ENCODE peak calls at places on chromosomes 2 and 18, in five cellular contexts. H is HepG2, A is GM12878, V is H1, Y is K562. D is an unnamed sample.

GRCh38 chr2:217286833-217287232 is 427.0 kb upstream of the TNP1 start:
- DNase-seq in H (no peak), A (no peak), V (no peak), Y (no peak), D (no peak)

GRCh38 chr2:165877565-165878550 is 75.7 kb downstream of the TTC21B start:
- DNase-seq in H (no peak), A (peak), V (no peak), Y (no peak), D (no peak)

GRCh38 chr2:26356771-26357170 is 10.2 kb upstream of the ADGRF3 start:
- DNase-seq in H (no peak), A (no peak), V (no peak), Y (no peak), D (no peak)

GRCh38 chr2:99922664-99923063 is 219.7 kb downstream of the AFF3 start:
- DNase-seq in H (no peak), A (no peak), V (no peak), Y (no peak), D (no peak)

GRCh38 chr2:203743441-203743932 is 37.0 kb downstream of the CD28 start:
- DNase-seq in H (no peak), A (no peak), V (no peak), Y (no peak), D (no peak)

GRCh38 chr2:112993831-112994230 is 11.4 kb upstream of the IL36A start:
- DNase-seq in H (peak), A (no peak), V (no peak), Y (no peak), D (no peak)

GRCh38 chr2:18883626-18884456 is 294.5 kb upstream of the NT5C1B start:
- DNase-seq in H (peak), A (no peak), V (no peak), Y (no peak), D (no peak)

GRCh38 chr2:172339431-172340010 is 87.9 kb upstream of the ITGA6 start:
- DNase-seq in H (peak), A (no peak), V (no peak), Y (no peak), D (no peak)

GRCh38 chr2:183063083-183063482 is 15.5 kb upstream of the DUSP19 start:
- DNase-seq in H (no peak), A (no peak), V (no peak), Y (no peak), D (no peak)

GRCh38 chr2:28751956-28752607 is 452 bp downstream of the PPP1CB start:
- DNase-seq in H (no peak), A (no peak), V (peak), Y (peak), D (peak)

GRCh38 chr2:42859006-42859552 is 66.7 kb upstream of the HAAO start:
- DNase-seq in H (peak), A (peak), V (peak), Y (peak), D (peak)

GRCh38 chr2:157443795-157444642 is at the start of gene CYTIP:
- DNase-seq in H (no peak), A (peak), V (no peak), Y (no peak), D (no peak)

GRCh38 chr18:54561864-54562263 is 29.2 kb upstream of the DYNAP start:
- DNase-seq in H (no peak), A (no peak), V (no peak), Y (no peak), D (no peak)

GRCh38 chr2:63530880-63531279 is 57.4 kb downstream of the WDPCP start:
- DNase-seq in H (no peak), A (no peak), V (no peak), Y (no peak), D (no peak)

GRCh38 chr18:52869942-52870907 is 530.2 kb downstream of the DCC start:
- DNase-seq in H (no peak), A (no peak), V (peak), Y (no peak), D (peak)

GRCh38 chr2:199606193-199606780 is 148.5 kb upstream of the SATB2 start:
- DNase-seq in H (no peak), A (no peak), V (no peak), Y (peak), D (peak)

GRCh38 chr2:223062304-223062845 is 10.4 kb downstream of the KCNE4 start:
- DNase-seq in H (no peak), A (no peak), V (no peak), Y (no peak), D (no peak)

GRCh38 chr2:105697781-105698449 is 46.8 kb upstream of the NCK2 start:
- DNase-seq in H (peak), A (no peak), V (peak), Y (no peak), D (no peak)

GRCh38 chr2:54708584-54709340 is 14.7 kb upstream of the EML6 start:
- DNase-seq in H (no peak), A (no peak), V (peak), Y (no peak), D (no peak)

GRCh38 chr2:9328931-9329330 is 94.4 kb downstream of the ITGB1BP1 start:
- DNase-seq in H (no peak), A (no peak), V (no peak), Y (no peak), D (no peak)

GRCh38 chr2:88097891-88098557 is 29.8 kb downstream of the FABP1 start:
- DNase-seq in H (no peak), A (no peak), V (no peak), Y (no peak), D (no peak)

GRCh38 chr2:88098558-88098900 is 29.3 kb downstream of the FABP1 start:
- DNase-seq in H (no peak), A (no peak), V (no peak), Y (no peak), D (no peak)

GRCh38 chr2:88097192-88097591 is 29.6 kb downstream of the SMYD1 start:
- DNase-seq in H (no peak), A (no peak), V (no peak), Y (no peak), D (no peak)

GRCh38 chr2:88100489-88100858 is 27.4 kb downstream of the FABP1 start:
- DNase-seq in H (no peak), A (no peak), V (no peak), Y (no peak), D (no peak)

GRCh38 chr2:88099798-88100488 is 27.9 kb downstream of the FABP1 start:
- DNase-seq in H (no peak), A (no peak), V (peak), Y (peak), D (peak)
- TF ChIP-seq SIN3A in H (no peak), A (no peak), V (no peak), Y (no peak), D (no peak)

DNA sequence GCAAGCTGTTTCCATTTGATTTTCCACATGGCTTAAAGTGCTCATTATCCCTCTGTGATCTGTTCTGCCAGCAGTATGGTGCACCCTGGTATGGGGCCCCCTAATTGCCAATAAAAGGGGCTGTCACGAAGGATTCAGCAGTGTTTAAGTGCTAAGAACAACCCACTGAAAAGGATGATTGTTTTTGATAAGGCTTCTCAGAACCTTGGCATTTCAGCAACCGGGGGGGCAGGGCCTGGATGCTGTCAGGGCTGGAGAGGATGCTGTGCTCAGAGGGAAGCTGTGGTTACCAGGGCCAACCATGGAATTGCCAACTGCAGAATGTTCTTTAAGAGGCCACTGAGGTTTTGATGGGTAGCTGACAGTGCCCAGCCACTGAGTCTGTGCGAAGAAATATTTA is 117.8 kb downstream of the CTIF start:
- DNase-seq in H (no peak), A (no peak), V (no peak), Y (no peak), D (peak)
- TF ChIP-seq USF2 in H (no peak), A (no peak), V (no peak), Y (no peak), D (no peak)

GRCh38 chr2:170013802-170014551 is 164.0 kb upstream of the MYO3B start:
- DNase-seq in H (no peak), A (no peak), V (no peak), Y (peak), D (peak)
- TF ChIP-seq SIN3A in H (no peak), A (no peak), V (no peak), Y (no peak), D (no peak)

GRCh38 chr2:126639276-126639675 is 16.7 kb upstream of the GYPC start:
- DNase-seq in H (no peak), A (no peak), V (peak), Y (no peak), D (no peak)

GRCh38 chr2:126638781-126639180 is 17.2 kb upstream of the GYPC start:
- DNase-seq in H (no peak), A (no peak), V (peak), Y (no peak), D (no peak)

GRCh38 chr2:126637393-126637792 is 18.6 kb upstream of the GYPC start:
- DNase-seq in H (no peak), A (no peak), V (no peak), Y (no peak), D (no peak)

GRCh38 chr2:126635281-126635680 is 20.7 kb upstream of the GYPC start:
- DNase-seq in H (no peak), A (no peak), V (peak), Y (no peak), D (no peak)

GRCh38 chr2:126634273-126634861 is 21.6 kb upstream of the GYPC start:
- DNase-seq in H (no peak), A (no peak), V (peak), Y (peak), D (no peak)
- TF ChIP-seq USF2 in H (no peak), A (no peak), V (no peak), Y (no peak), D (no peak)

GRCh38 chr2:45653125-45653524 is 1.6 kb downstream of the PRKCE start:
- DNase-seq in H (no peak), A (no peak), V (no peak), Y (no peak), D (no peak)

GRCh38 chr2:45651415-45652089 is at the start of gene PRKCE:
- DNase-seq in H (no peak), A (no peak), V (peak), Y (no peak), D (peak)

GRCh38 chr2:45654250-45654649 is 2.8 kb downstream of the PRKCE start:
- DNase-seq in H (no peak), A (no peak), V (no peak), Y (no peak), D (no peak)

GRCh38 chr2:45652090-45653050 is 895 bp downstream of the PRKCE start:
- DNase-seq in H (no peak), A (no peak), V (peak), Y (no peak), D (peak)

GRCh38 chr2:45653584-45653983 is 2.1 kb downstream of the PRKCE start:
- DNase-seq in H (no peak), A (no peak), V (no peak), Y (no peak), D (no peak)
- TF ChIP-seq SIN3A in H (no peak), A (no peak), V (no peak), Y (no peak), D (no peak)

DNA sequence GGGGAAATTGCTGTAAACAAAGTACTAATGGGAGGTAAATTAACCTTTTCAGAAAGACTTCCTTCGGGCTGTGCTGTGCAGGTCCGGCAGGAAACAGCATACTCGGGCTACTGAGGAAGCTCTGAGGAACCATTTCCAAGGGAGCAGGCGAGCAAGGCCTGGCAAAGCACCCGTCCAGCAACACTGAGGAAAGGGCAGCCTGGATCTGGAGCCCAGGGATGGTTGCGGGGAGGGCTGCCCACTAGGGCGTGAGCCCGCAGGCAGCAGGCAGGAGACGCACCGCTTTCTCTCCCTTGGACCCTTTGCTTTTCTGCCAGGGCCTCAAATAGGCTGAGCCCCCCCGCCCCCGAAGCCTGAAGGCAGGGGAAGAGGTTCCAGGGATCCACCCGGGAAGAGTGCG is 89.5 kb downstream of the SOX11 start:
- DNase-seq in H (no peak), A (no peak), V (no peak), Y (no peak), D (no peak)
- TF ChIP-seq USF2 in H (no peak), A (no peak), V (no peak), Y (no peak), D (no peak)

DNA sequence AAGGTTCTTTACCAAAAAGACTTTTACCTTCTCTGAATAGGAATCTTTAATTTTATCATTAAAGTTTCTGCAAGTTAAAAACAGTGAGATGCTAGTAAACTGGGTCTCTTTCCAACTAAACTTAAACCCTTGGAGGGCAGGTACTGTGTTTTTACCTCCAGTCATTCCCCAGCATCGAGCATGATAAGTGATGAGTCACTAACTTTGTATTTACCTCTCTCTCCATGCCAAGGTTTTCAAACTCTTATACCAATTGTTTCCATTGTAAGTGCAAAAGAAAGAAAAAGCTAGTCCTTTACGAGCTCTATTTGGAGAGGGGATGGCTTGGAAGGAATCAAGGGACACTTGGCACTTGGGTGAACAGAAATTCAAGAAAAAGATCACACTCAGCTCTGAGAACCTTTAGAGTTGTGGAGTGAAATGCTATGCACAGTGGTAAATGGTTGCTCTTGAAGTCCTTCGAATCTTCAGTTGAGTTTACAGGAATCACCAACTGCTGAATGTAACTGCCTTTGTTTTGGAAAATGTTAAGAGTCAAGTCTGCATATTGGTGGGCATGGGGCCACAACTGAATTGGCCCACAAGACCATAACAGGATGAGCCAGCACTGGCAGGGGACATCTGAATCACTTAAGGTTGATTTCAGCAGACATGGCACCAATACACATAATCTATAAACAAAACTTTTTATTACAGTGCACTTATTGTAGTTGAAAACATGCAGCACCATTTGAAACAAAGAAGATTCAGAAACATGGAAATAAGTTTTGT is 8.3 kb upstream of the RBM43 start:
- DNase-seq in H (no peak), A (no peak), V (no peak), Y (no peak), D (no peak)
- TF ChIP-seq SIN3A in H (no peak), A (no peak), V (no peak), Y (no peak), D (no peak)

GRCh38 chr18:8253943-8254342 is 355.3 kb upstream of the RAB12 start:
- DNase-seq in H (no peak), A (no peak), V (no peak), Y (no peak), D (peak)

GRCh38 chr18:8257851-8258434 is 351.3 kb upstream of the RAB12 start:
- DNase-seq in H (no peak), A (no peak), V (no peak), Y (no peak), D (no peak)

GRCh38 chr18:8260319-8260718 is 348.9 kb upstream of the RAB12 start:
- DNase-seq in H (no peak), A (no peak), V (no peak), Y (no peak), D (no peak)

GRCh38 chr18:8252371-8252770 is 356.9 kb upstream of the RAB12 start:
- DNase-seq in H (no peak), A (no peak), V (no peak), Y (no peak), D (no peak)

DNA sequence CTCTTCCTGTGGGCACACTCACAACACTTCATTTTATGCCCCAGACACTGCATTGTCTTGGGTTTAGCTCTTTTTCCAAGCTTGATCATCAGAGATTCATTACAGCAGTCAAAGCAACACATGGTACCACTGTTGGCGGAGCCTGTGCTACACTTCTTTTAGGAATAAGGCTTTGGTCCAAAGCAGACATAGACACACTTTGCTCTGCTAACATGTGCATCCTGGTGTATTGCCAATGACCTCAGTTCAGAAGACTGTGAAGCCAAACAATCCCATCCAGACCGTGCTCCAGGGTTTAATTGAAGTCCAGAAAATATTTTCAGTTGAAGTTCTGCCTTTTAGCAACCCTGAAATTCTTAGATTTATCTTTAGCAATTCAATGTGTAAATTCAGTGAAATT is 354.6 kb upstream of the RAB12 start:
- DNase-seq in H (no peak), A (no peak), V (no peak), Y (no peak), D (no peak)
- TF ChIP-seq USF2 in H (no peak), A (no peak), V (no peak), Y (no peak), D (no peak)

D was measured in SK-N-SH.